ENCODE peak calls at places on chromosomes 6 and 20, in eight cellular contexts. W is endodermal cell, R is psoas muscle, G is neuronal stem cell, U is PC-9, Y is keratinocyte, L is heart right ventricle, I is fibroblast of lung. P is an unnamed sample. For H3K9me3, the result is how much of the 10 kb centered on the place peaks cover.

GRCh38 chr20:2708073-2708415 is 15.5 kb downstream of the EBF4 start:
- DNase-seq in W (peak), R (no peak), G (no peak), U (no peak), Y (no peak), L (no peak), I (no peak), P (no peak)

GRCh38 chr6:30885999-30886896 is 1.9 kb downstream of the DDR1 start:
- DNase-seq in W (peak), R (peak), G (peak), U (peak), Y (peak), L (peak), I (peak), P (no peak)

GRCh38 chr20:13101276-13101675 is 92.5 kb downstream of the SPTLC3 start:
- DNase-seq in W (no peak), R (no peak), G (no peak), U (no peak), Y (no peak), L (no peak), I (no peak), P (no peak)

GRCh38 chr20:41081276-41081814 is 52.7 kb downstream of the TOP1 start:
- DNase-seq in W (no peak), R (no peak), G (no peak), U (no peak), Y (no peak), L (no peak), I (peak), P (no peak)

GRCh38 chr6:44898296-44898930 is 429.7 kb upstream of the RUNX2 start:
- DNase-seq in W (no peak), R (no peak), G (no peak), U (no peak), Y (no peak), L (no peak), I (peak), P (no peak)

GRCh38 chr6:142292191-142292924 is 9.4 kb upstream of the ADGRG6 start:
- DNase-seq in W (no peak), R (no peak), G (no peak), U (no peak), Y (no peak), L (no peak), I (no peak), P (no peak)

GRCh38 chr20:6908673-6909072 is 141.2 kb downstream of the BMP2 start:
- DNase-seq in W (peak), R (no peak), G (peak), U (no peak), Y (no peak), L (no peak), I (no peak), P (no peak)

GRCh38 chr6:6825986-6826901 is 237.7 kb downstream of the LY86 start:
- DNase-seq in W (no peak), R (peak), G (no peak), U (peak), Y (no peak), L (peak), I (no peak), P (no peak)

GRCh38 chr20:44730441-44730840 is 15.2 kb upstream of the KCNK15 start:
- DNase-seq in W (no peak), R (no peak), G (no peak), U (peak), Y (peak), L (no peak), I (peak), P (no peak)

GRCh38 chr20:35232575-35232974 is 6.1 kb downstream of the MMP24 start:
- DNase-seq in W (no peak), R (no peak), G (no peak), U (no peak), Y (no peak), L (no peak), I (peak), P (no peak)

GRCh38 chr20:11549172-11550117 is 368.2 kb upstream of the BTBD3 start:
- DNase-seq in W (no peak), R (no peak), G (no peak), U (no peak), Y (no peak), L (no peak), I (no peak), P (no peak)

GRCh38 chr6:167152858-167153257 is 4.9 kb downstream of the GPR31 start:
- DNase-seq in W (no peak), R (no peak), G (no peak), U (no peak), Y (no peak), L (no peak), I (no peak), P (no peak)

GRCh38 chr20:45432294-45432693 is 16.4 kb downstream of the PIGT start:
- DNase-seq in W (no peak), R (no peak), G (no peak), U (no peak), Y (no peak), L (no peak), I (no peak), P (no peak)

GRCh38 chr20:18805881-18806280 is 7.7 kb upstream of the SCP2D1 start:
- DNase-seq in W (no peak), R (no peak), G (no peak), U (no peak), Y (no peak), L (no peak), I (no peak), P (no peak)

GRCh38 chr6:131948692-131949614 is 2.2 kb downstream of the CCN2 start:
- DNase-seq in W (no peak), R (no peak), G (no peak), U (peak), Y (no peak), L (no peak), I (peak), P (no peak)

GRCh38 chr6:52303178-52303577 is 18.6 kb upstream of the MCM3 start:
- DNase-seq in W (no peak), R (no peak), G (no peak), U (no peak), Y (no peak), L (no peak), I (no peak), P (no peak)

GRCh38 chr6:141158740-141159139 is 974.0 kb upstream of the GJE1 start:
- DNase-seq in W (no peak), R (no peak), G (no peak), U (no peak), Y (no peak), L (no peak), I (no peak), P (no peak)

GRCh38 chr6:37554480-37554819 is 54.8 kb upstream of the CCDC167 start:
- DNase-seq in W (no peak), R (no peak), G (no peak), U (peak), Y (no peak), L (no peak), I (no peak), P (no peak)

DNA sequence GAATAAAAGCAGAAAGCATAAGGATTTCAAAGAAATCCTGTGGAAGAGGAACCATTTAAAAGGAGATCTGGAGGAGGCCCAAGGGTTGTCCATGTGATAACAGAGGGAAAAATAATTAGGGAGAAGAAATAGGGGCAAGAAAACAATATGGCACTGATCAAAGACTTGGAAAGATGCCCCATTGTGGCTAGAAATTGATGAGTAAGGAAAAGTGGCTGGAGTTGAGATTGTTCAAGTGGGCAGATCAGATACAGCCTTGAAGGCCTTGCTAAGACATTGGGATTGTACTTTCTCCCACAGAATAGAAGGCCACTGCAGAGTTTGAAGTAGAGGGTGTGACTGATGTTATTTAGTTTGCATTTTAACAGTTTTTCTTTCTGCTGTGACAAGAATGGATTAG is 213.3 kb downstream of the CBLN4 start:
- DNase-seq in W (no peak), R (no peak), G (no peak), U (no peak), Y (no peak), L (no peak), I (no peak), P (no peak)
- H3K9me3 ChIP-seq in W (half or more), R (under half), G (under half), U (under half), Y (under half), L (under half), I (under half), P (under half)

GRCh38 chr20:56160956-56161355 is 87.6 kb upstream of the MC3R start:
- DNase-seq in W (no peak), R (no peak), G (no peak), U (no peak), Y (no peak), L (no peak), I (no peak), P (no peak)
- H3K9me3 ChIP-seq in W (half or more), R (under half), G (under half), U (under half), Y (under half), L (under half), I (under half), P (under half)

DNA sequence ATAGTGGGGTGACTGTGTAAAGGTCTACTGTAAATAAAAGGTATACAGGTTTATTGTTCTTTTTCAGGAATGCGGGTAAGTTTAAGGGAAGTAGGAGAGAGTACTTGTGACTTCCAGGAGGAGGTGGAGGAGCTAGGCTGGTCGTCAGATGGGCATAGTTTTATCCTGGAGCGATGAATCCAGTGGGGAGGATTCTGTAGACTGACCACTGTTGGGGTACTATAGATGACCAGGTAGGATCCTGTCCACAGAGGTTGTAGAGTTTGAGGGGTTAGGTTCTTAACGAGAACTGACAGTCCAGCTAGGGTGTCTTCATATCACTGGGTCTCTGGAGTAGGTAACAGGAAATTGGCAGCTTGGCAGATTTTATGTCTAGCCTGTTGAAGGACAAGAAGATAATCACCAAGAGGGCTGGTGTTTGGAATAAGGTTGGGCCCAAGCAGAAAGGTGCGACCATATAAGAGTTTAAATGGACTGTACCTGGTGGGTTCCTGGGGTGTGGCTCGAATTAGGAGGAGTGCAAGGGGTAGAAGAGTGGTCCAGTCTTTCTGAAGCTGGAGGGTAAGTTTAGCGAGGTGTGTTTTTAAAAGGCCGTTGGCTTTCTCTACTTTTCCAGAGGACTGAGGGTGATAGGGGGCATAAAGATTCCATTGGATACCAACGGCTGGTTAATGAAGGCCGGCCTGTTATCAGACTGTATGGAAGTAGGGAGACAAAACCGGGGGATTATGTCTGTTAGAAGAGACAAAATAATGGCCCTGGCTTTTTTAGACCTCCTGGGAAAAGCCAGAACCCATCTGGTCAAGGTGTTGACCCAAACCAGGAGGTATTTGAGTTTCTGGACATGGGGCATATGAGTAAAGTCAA is 751.3 kb upstream of the ADGRB3 start:
- DNase-seq in W (no peak), R (no peak), G (no peak), U (no peak), Y (no peak), L (no peak), I (no peak), P (no peak)
- H3K9me3 ChIP-seq in W (under half), R (under half), G (under half), U (under half), Y (under half), L (under half), I (under half), P (under half)

GRCh38 chr20:39581034-39581433 is 618.9 kb downstream of the DHX35 start:
- DNase-seq in W (no peak), R (no peak), G (no peak), U (no peak), Y (no peak), L (no peak), I (no peak), P (no peak)
- H3K9me3 ChIP-seq in W (under half), R (under half), G (under half), U (under half), Y (under half), L (under half), I (under half), P (under half)

DNA sequence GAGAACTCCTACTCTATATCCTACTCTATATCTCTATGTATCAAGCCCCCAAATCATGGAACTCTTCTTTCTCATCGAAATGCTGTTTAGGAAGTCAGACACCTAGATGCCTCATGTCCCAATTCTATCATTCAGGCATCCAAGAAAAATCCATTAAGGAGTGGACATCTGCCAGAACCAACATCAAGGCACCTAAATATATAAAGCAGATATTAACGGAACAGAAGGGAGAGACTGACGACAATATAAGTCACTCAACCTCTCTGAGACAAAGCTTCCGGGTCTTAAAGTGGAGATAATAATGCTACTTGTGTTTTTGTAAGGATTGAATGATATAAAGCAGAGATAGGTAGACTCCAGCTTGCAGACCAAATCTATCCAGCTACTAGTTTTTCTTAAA is 241.5 kb downstream of the NFATC2 start:
- DNase-seq in W (no peak), R (no peak), G (no peak), U (no peak), Y (no peak), L (no peak), I (no peak), P (no peak)
- H3K9me3 ChIP-seq in W (half or more), R (under half), G (under half), U (under half), Y (under half), L (under half), I (under half), P (under half)

GRCh38 chr6:170045563-170045960 is 245.3 kb downstream of the DLL1 start:
- DNase-seq in W (no peak), R (no peak), G (no peak), U (no peak), Y (no peak), L (no peak), I (no peak), P (no peak)
- H3K9me3 ChIP-seq in W (under half), R (under half), G (under half), U (under half), Y (under half), L (under half), I (under half), P (under half)